ENCODE peak calls at places on chromosome 2, in four cellular contexts. E, S, Z and P are unnamed samples.

GRCh38 chr2:152120430-152120829 is 21.6 kb upstream of the CACNB4 start:
- DNase-seq in S (no peak), Z (no peak), E (no peak), P (no peak)

GRCh38 chr2:73290049-73290839 is 3.1 kb downstream of the EGR4 start:
- DNase-seq in Z (peak; percentile 72), E (peak; percentile 75), S (peak; percentile 41), P (peak; percentile 86)

GRCh38 chr2:64730551-64731305 is 77.0 kb upstream of the SERTAD2 start:
- DNase-seq in E (peak; percentile 54), S (peak; percentile 90), Z (peak; percentile 54), P (peak; percentile 63)

GRCh38 chr2:29254-29653 is 17.1 kb downstream of the FAM110C start:
- DNase-seq in S (no peak), Z (no peak), E (no peak), P (no peak)

GRCh38 chr2:107276034-107276433 is 390.1 kb upstream of the ST6GAL2 start:
- DNase-seq in E (no peak), Z (no peak), S (no peak), P (no peak)

GRCh38 chr2:23503682-23504081 is 118.7 kb downstream of the KLHL29 start:
- DNase-seq in S (no peak), E (no peak), Z (no peak), P (no peak)

GRCh38 chr2:231985823-231986261 is 24.3 kb downstream of the DIS3L2 start:
- DNase-seq in E (no peak), Z (peak; percentile 45), S (no peak), P (peak; percentile 85)

GRCh38 chr2:16225071-16225470 is 284.7 kb downstream of the MYCN start:
- DNase-seq in S (no peak), E (no peak), Z (no peak), P (no peak)

GRCh38 chr2:199772693-199772976 is 78.4 kb downstream of the FTCDNL1 start:
- DNase-seq in S (no peak), Z (no peak), E (no peak), P (no peak)

GRCh38 chr2:42927334-42928160 is 135.2 kb upstream of the HAAO start:
- DNase-seq in S (peak; percentile 31), E (no peak), Z (peak; percentile 18), P (no peak)

GRCh38 chr2:149741646-149742045 is 154.1 kb upstream of the MMADHC start:
- DNase-seq in Z (no peak), E (no peak), S (peak; percentile 87), P (no peak)

GRCh38 chr2:161555826-161556225 is 68.4 kb upstream of the SLC4A10 start:
- DNase-seq in S (no peak), E (no peak), Z (no peak), P (no peak)

GRCh38 chr2:202436631-202437030 is 60.5 kb downstream of the BMPR2 start:
- DNase-seq in E (no peak), S (peak; percentile 21), Z (no peak), P (no peak)

GRCh38 chr2:113848758-113849460 is 41.0 kb upstream of the ACTR3 start:
- DNase-seq in Z (no peak), E (no peak), S (peak; percentile 62), P (no peak)

GRCh38 chr2:109486711-109487130 is 127.0 kb downstream of the SEPTIN10 start:
- DNase-seq in E (no peak), Z (no peak), S (no peak), P (no peak)

GRCh38 chr2:109489296-109489695 is 124.5 kb downstream of the SEPTIN10 start:
- DNase-seq in Z (no peak), S (no peak), E (no peak), P (no peak)

GRCh38 chr2:109487871-109488655 is 125.7 kb downstream of the SEPTIN10 start:
- DNase-seq in S (no peak), E (no peak), Z (no peak), P (no peak)

GRCh38 chr2:109482371-109482841 is 131.4 kb downstream of the SEPTIN10 start:
- DNase-seq in Z (no peak), E (no peak), S (no peak), P (no peak)

GRCh38 chr2:109487237-109487869 is 126.4 kb downstream of the SEPTIN10 start:
- DNase-seq in E (no peak), Z (no peak), S (peak; percentile 95), P (no peak)
- H3K27ac ChIP-seq in E (no peak overlapping the region), Z (no peak overlapping the region), S (peak overlapping the region; percentile 87), P (no peak overlapping the region)

GRCh38 chr2:230717595-230717994 is 5.0 kb downstream of the CAB39 start:
- DNase-seq in E (peak; percentile 74), S (no peak), Z (peak; percentile 59), P (peak; percentile 82)

GRCh38 chr2:230723363-230723762 is 10.7 kb downstream of the CAB39 start:
- DNase-seq in Z (no peak), S (no peak), E (no peak), P (no peak)

GRCh38 chr2:230719340-230719739 is 6.7 kb downstream of the CAB39 start:
- DNase-seq in E (no peak), S (no peak), Z (no peak), P (no peak)

GRCh38 chr2:230721712-230722111 is 9.1 kb downstream of the CAB39 start:
- DNase-seq in Z (no peak), E (peak; percentile 47), S (no peak), P (no peak)

DNA sequence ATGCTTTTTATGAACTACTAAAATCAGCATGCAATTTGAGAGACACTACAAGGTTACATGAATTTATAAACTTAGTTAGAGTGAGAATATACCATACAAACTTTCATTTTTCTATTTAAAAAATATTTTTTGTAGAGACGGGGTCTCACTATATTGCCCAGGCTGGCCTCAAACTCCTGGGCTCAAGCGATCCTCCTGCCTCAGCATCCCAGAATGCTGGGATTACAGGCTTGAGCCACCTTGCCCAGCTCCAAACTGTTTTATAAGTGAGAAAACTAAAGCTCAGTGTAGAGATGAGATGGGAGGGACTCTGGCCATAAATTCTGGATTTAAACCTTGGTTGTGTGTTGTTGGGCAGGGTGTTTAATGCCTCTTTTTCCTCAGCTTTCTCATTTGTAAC is 9.6 kb downstream of the CAB39 start:
- DNase-seq in Z (no peak), E (no peak), S (no peak), P (no peak)
- H3K4me1 ChIP-seq in Z (peaks cover 14% of the 10 kb centered on the region), E (peaks cover 65% of the 10 kb centered on the region), S (peaks cover 20% of the 10 kb centered on the region), P (peaks cover 11% of the 10 kb centered on the region)

GRCh38 chr2:109032229-109032800 is 43.3 kb upstream of the EDAR start:
- DNase-seq in S (no peak), Z (no peak), E (no peak), P (no peak)
- H3K27ac ChIP-seq in S (no peak overlapping the region), Z (no peak overlapping the region), E (no peak overlapping the region), P (no peak overlapping the region)

GRCh38 chr2:179561702-179562101 is 297.1 kb upstream of the SESTD1 start:
- DNase-seq in Z (no peak), S (no peak), E (no peak), P (no peak)

GRCh38 chr2:179558010-179558911 is 293.6 kb upstream of the SESTD1 start:
- DNase-seq in Z (peak; percentile 6), E (no peak), S (no peak), P (no peak)

GRCh38 chr2:179560257-179560735 is 295.7 kb upstream of the SESTD1 start:
- DNase-seq in S (no peak), Z (no peak), E (no peak), P (no peak)

GRCh38 chr2:179556425-179556824 is 291.8 kb upstream of the SESTD1 start:
- DNase-seq in E (no peak), S (no peak), Z (no peak), P (no peak)

DNA sequence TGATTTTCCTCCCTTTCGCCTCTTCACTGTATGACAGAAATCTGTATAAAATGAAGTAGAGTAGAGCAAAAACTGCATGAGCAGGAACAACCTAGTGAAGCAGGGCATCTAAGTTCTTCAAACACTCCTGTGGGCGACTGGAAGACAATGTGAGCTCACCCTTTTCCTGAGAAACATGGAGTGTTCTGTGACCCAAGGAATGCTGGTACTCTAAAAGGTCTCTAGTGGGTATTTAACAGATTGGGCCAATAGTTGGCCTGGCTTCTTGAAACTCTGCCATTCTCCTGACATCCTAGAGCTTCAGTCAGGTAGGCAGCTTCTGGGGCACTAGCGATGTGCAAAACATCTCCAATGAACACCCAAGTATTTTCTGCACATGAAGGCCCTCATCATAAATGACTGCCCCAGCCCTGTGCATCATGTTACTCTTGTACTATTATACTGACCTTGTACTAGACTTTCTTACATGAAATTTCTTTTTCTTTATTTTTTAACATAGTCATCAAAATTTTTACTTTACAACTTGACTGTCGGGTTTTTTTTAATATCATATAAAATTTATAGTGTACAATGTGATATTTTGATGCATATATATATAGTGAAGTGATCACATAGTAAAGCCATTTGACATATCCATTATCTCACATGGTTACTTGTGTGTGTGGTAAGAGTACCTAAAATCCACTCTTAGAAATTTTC is 294.6 kb upstream of the SESTD1 start:
- DNase-seq in Z (no peak), E (no peak), S (no peak), P (no peak)
- H3K4me1 ChIP-seq in Z (peaks cover 49% of the 10 kb centered on the region), E (no peaks in the 10 kb centered on the region), S (no peaks in the 10 kb centered on the region), P (peaks cover 4% of the 10 kb centered on the region)

DNA sequence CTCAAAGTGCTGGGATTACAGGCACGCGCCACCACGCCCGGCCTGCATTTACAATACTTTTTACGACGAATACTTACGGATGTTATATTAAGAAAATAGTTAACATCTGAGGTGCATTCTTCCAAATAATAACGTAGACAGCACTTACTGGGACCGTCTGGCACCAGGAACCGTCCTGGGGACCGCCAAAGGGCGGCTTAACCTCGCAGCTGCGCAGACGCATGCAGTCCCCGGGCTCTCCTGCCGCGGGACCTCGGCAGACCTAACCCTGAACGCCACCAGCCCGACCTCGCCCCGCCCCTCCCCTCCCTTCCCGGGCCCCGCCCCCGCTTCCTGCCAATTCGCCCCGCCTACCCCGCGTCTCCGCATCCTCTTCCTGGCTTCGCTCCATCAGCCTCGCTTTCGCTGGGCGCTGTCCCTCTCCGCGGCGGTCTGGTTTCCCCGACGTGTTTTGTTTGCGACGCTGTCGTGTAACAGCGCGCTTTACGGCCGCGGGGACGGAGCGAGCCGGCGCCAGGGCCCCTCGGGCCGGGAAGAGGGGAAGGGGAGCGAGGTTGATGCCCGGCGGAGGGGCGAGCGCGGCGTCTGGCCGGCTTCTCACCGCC is at the start of gene CNOT11:
- DNase-seq in S (peak; percentile 98), E (peak; percentile 99), Z (peak; percentile 99), P (peak; percentile 100)
- H3K27ac ChIP-seq in S (peak within 1 kb of the TSS; percentile 87), E (peak within 1 kb of the TSS; percentile 77), Z (peak within 1 kb of the TSS; percentile 62), P (peak within 1 kb of the TSS; percentile 79)

DNA sequence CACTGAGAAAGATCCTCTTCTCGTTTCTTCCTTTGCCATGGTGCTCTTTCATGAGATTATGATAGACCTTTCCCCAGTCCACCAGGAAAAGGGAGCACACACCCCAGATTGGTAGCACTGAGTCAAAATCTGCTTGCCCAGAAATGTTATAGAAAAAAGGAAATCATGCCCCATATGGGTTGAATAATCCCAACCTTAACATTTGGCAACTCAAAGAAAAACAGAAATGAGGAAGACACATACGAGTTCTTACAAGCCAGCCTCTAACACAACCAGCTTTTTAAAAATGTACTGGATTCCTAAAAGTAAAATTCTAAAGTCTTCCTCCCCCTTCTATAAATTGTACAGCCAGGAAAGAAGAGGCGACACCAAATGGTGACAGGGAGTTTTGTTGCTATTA is 103.0 kb downstream of the ANKRD44 start:
- DNase-seq in S (no peak), E (no peak), Z (no peak), P (no peak)
- H3K4me1 ChIP-seq in S (peaks cover 8% of the 10 kb centered on the region), E (peaks cover 81% of the 10 kb centered on the region), Z (no peaks in the 10 kb centered on the region), P (peaks cover 7% of the 10 kb centered on the region)